ENCODE peak calls at places on chromosomes 3 and 15, in five cellular contexts. H is K562, X is GM12878, E is HepG2, J is H1. F is an unnamed sample.

GRCh38 chr15:56250626-56251025 is 6.9 kb upstream of the RFX7 start:
- DNase-seq in H (no peak), X (no peak), E (no peak), J (no peak), F (no peak)

GRCh38 chr3:183298708-183299153 is 45.7 kb downstream of the B3GNT5 start:
- DNase-seq in H (peak), X (no peak), E (no peak), J (peak), F (no peak)

GRCh38 chr3:120708408-120708807 is 26.4 kb upstream of the HGD start:
- DNase-seq in H (no peak), X (no peak), E (no peak), J (no peak), F (no peak)

GRCh38 chr3:72896996-72897757 is 9.3 kb downstream of the GXYLT2 start:
- DNase-seq in H (no peak), X (no peak), E (no peak), J (no peak), F (no peak)

GRCh38 chr3:72446406-72447058 is 401.7 kb downstream of the SHQ1 start:
- DNase-seq in H (no peak), X (no peak), E (no peak), J (peak), F (no peak)

GRCh38 chr3:14548321-14548729 is 8.2 kb upstream of the GRIP2 start:
- DNase-seq in H (peak), X (no peak), E (peak), J (peak), F (peak)

GRCh38 chr3:38554127-38554827 is 58.1 kb downstream of the EXOG start:
- DNase-seq in H (no peak), X (no peak), E (no peak), J (no peak), F (no peak)

GRCh38 chr3:106848099-106848498 is 529.1 kb upstream of the CCDC54 start:
- DNase-seq in H (no peak), X (no peak), E (no peak), J (no peak), F (no peak)

GRCh38 chr15:76903251-76903681 is 1.9 kb downstream of the SCAPER start:
- DNase-seq in H (peak), X (peak), E (peak), J (no peak), F (peak)

GRCh38 chr3:35200056-35200455 is 439.3 kb upstream of the ARPP21 start:
- DNase-seq in H (no peak), X (no peak), E (no peak), J (no peak), F (no peak)

GRCh38 chr15:72604794-72605193 is 49.7 kb upstream of the GOLGA6B start:
- DNase-seq in H (peak), X (no peak), E (no peak), J (no peak), F (peak)

GRCh38 chr3:68893600-68894239 is 38.6 kb downstream of the TAFA4 start:
- DNase-seq in H (peak), X (no peak), E (peak), J (no peak), F (no peak)

GRCh38 chr3:151209652-151210051 is 6.6 kb upstream of the GPR171 start:
- DNase-seq in H (no peak), X (no peak), E (no peak), J (no peak), F (no peak)

GRCh38 chr3:12948891-12949711 is 107.7 kb upstream of the RPL32 start:
- DNase-seq in H (peak), X (no peak), E (no peak), J (no peak), F (peak)

GRCh38 chr15:40115670-40116093 is 7.0 kb upstream of the BMF start:
- DNase-seq in H (no peak), X (peak), E (peak), J (no peak), F (no peak)

GRCh38 chr15:101447168-101447533 is 42.4 kb downstream of the PCSK6 start:
- DNase-seq in H (no peak), X (no peak), E (no peak), J (no peak), F (no peak)

GRCh38 chr3:45819543-45819942 is 22.4 kb downstream of the LZTFL1 start:
- DNase-seq in H (no peak), X (no peak), E (no peak), J (no peak), F (no peak)

GRCh38 chr3:45821127-45821526 is 20.8 kb downstream of the LZTFL1 start:
- DNase-seq in H (no peak), X (no peak), E (no peak), J (no peak), F (no peak)

GRCh38 chr3:45814322-45814721 is 18.0 kb upstream of the SLC6A20 start:
- DNase-seq in H (no peak), X (no peak), E (no peak), J (no peak), F (no peak)

GRCh38 chr3:45816544-45816943 is 20.2 kb upstream of the SLC6A20 start:
- DNase-seq in H (no peak), X (no peak), E (no peak), J (no peak), F (no peak)

DNA sequence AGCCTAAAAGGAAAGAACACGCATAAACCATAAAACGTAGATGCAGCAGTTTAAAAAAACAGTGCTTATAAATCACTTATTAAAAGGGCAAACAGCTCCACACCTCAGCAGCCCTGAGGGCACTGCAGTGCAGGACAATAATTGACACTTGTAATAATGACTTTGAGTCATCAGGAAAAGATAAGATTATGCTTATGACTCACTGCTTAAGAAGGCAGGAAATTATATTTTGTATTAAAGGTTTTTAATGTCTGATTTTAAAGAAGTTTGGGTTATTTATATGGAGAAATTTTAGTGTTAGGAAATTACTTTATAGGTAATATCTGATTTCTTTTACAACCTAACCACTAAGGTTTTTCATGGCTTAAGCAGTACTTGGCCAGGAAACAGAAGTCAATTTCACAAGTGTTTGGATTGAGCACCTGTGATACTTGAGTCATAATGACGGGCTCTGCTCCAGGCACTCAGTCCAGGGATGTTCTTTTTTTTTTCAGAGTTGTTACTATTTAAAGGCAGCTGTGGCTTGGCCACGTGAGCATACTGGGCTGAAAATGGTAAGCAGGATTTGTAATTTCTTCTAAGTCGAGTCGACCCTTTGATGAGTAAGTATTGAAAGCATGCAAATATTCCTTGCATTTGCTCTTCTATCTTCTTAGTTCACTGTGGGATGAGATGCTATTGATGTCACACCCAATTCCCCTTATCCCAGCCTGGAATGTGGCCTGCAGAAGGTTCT is 21.6 kb upstream of the SLC6A20 start:
- DNase-seq in H (no peak), X (no peak), E (no peak), J (no peak), F (peak)
- TF ChIP-seq CEBPB in H (no peak), X (no peak), E (no peak), J (no peak), F (peak)

GRCh38 chr15:63999177-63999576 is 47.1 kb downstream of the DAPK2 start:
- DNase-seq in H (no peak), X (no peak), E (no peak), J (no peak), F (no peak)
- TF ChIP-seq SP1 in H (no peak), X (no peak), E (no peak), J (no peak), F (no peak)

GRCh38 chr15:42053914-42054313 is 33.1 kb upstream of the PLA2G4E start:
- DNase-seq in H (no peak), X (no peak), E (no peak), J (no peak), F (no peak)

GRCh38 chr15:42058791-42059190 is 35.6 kb downstream of the PLA2G4D start:
- DNase-seq in H (no peak), X (no peak), E (no peak), J (no peak), F (no peak)

GRCh38 chr15:42057744-42058646 is 36.4 kb downstream of the PLA2G4D start:
- DNase-seq in H (no peak), X (no peak), E (no peak), J (no peak), F (no peak)

GRCh38 chr15:42059661-42060476 is 34.5 kb downstream of the PLA2G4D start:
- DNase-seq in H (peak), X (no peak), E (peak), J (peak), F (no peak)

GRCh38 chr15:42056934-42057743 is 36.3 kb upstream of the PLA2G4E start:
- DNase-seq in H (peak), X (no peak), E (peak), J (peak), F (peak)
- TF ChIP-seq SIN3A in H (no peak), X (no peak), E (peak), J (peak), F (no peak)

GRCh38 chr15:53197426-53197839 is 407.3 kb upstream of the ONECUT1 start:
- DNase-seq in H (peak), X (no peak), E (peak), J (peak), F (peak)
- TF ChIP-seq CEBPB in H (no peak), X (no peak), E (no peak), J (no peak), F (no peak)

DNA sequence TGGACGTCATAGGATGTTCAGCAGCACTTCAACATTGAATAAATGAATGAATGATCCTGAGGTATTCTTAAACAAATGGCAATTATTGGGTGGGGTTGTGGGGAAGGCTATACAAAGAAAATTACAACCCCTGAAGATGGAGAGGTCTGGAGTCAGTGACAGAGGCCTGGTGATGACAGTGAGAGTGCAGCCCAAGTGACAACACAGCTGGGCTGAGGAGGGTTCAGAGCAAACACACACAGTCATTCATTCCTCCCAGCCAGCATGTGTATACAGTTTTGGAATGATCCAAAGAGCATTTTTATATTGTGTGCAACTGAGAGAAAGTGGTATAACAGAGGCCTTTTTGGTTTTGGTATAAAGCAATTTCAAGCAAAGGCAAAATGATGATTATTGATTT is 148.1 kb downstream of the ANO10 start:
- DNase-seq in H (no peak), X (no peak), E (no peak), J (no peak), F (no peak)
- TF ChIP-seq SP1 in H (no peak), X (no peak), E (no peak), J (no peak), F (no peak)

F was measured in HCT116.